ENCODE peak calls at places on chromosomes 6 and 20, in ten cellular contexts. One of them, this sample, is unnamed.

GRCh38 chr6:14804444-14805210 is 441.2 kb upstream of the JARID2 start:
- DNase-seq in cardiac fibroblast: peak
- DNase-seq in uterus: peak
- DNase-seq in RPMI7951: peak
- DNase-seq in NCI-H510A treated with DMSO at 0.1 percent for 48 hours: peak
- DNase-seq in foreskin melanocyte: peak
- DNase-seq in fibroblast of mammary gland: peak
- DNase-seq in NCI-H187 treated with DMSO at 0.1 percent for 48 hours: no peak
- DNase-seq in astrocyte of the cerebellum: peak
- DNase-seq in stimulated activated CD4-positive, alpha-beta T cell treated with anti-CD3 and anti-CD28 coated beads, Interleukin-1b, Interleukin-23, amount 100 ng/mL, for 1 hour: no peak
- DNase-seq in this sample: peak

GRCh38 chr6:170367241-170367640 is 60.7 kb downstream of the FAM120B start:
- DNase-seq in NCI-H187 treated with DMSO at 0.1 percent for 48 hours: no peak
- DNase-seq in uterus: no peak
- DNase-seq in NCI-H510A treated with DMSO at 0.1 percent for 48 hours: no peak
- DNase-seq in stimulated activated CD4-positive, alpha-beta T cell treated with anti-CD3 and anti-CD28 coated beads, Interleukin-1b, Interleukin-23, amount 100 ng/mL, for 1 hour: no peak
- DNase-seq in cardiac fibroblast: no peak
- DNase-seq in foreskin melanocyte: no peak
- DNase-seq in astrocyte of the cerebellum: no peak
- DNase-seq in RPMI7951: no peak
- DNase-seq in fibroblast of mammary gland: peak
- DNase-seq in this sample: no peak

GRCh38 chr6:100322886-100323285 is 141.8 kb downstream of the SIM1 start:
- DNase-seq in cardiac fibroblast: no peak
- DNase-seq in NCI-H510A treated with DMSO at 0.1 percent for 48 hours: no peak
- DNase-seq in NCI-H187 treated with DMSO at 0.1 percent for 48 hours: no peak
- DNase-seq in RPMI7951: peak
- DNase-seq in foreskin melanocyte: no peak
- DNase-seq in fibroblast of mammary gland: peak
- DNase-seq in stimulated activated CD4-positive, alpha-beta T cell treated with anti-CD3 and anti-CD28 coated beads, Interleukin-1b, Interleukin-23, amount 100 ng/mL, for 1 hour: no peak
- DNase-seq in astrocyte of the cerebellum: no peak
- DNase-seq in uterus: no peak
- DNase-seq in this sample: no peak

GRCh38 chr6:23213651-23214050 is 644.3 kb downstream of the HDGFL1 start:
- DNase-seq in fibroblast of mammary gland: peak
- DNase-seq in NCI-H510A treated with DMSO at 0.1 percent for 48 hours: no peak
- DNase-seq in NCI-H187 treated with DMSO at 0.1 percent for 48 hours: no peak
- DNase-seq in RPMI7951: no peak
- DNase-seq in cardiac fibroblast: no peak
- DNase-seq in foreskin melanocyte: no peak
- DNase-seq in astrocyte of the cerebellum: no peak
- DNase-seq in stimulated activated CD4-positive, alpha-beta T cell treated with anti-CD3 and anti-CD28 coated beads, Interleukin-1b, Interleukin-23, amount 100 ng/mL, for 1 hour: no peak
- DNase-seq in uterus: no peak
- DNase-seq in this sample: no peak

GRCh38 chr6:22681761-22682160 is 112.4 kb downstream of the HDGFL1 start:
- DNase-seq in fibroblast of mammary gland: peak
- DNase-seq in cardiac fibroblast: no peak
- DNase-seq in stimulated activated CD4-positive, alpha-beta T cell treated with anti-CD3 and anti-CD28 coated beads, Interleukin-1b, Interleukin-23, amount 100 ng/mL, for 1 hour: no peak
- DNase-seq in uterus: no peak
- DNase-seq in RPMI7951: no peak
- DNase-seq in NCI-H510A treated with DMSO at 0.1 percent for 48 hours: peak
- DNase-seq in NCI-H187 treated with DMSO at 0.1 percent for 48 hours: no peak
- DNase-seq in astrocyte of the cerebellum: no peak
- DNase-seq in foreskin melanocyte: no peak
- DNase-seq in this sample: no peak

GRCh38 chr6:5214570-5215052 is 46.1 kb downstream of the LYRM4 start:
- DNase-seq in astrocyte of the cerebellum: no peak
- DNase-seq in cardiac fibroblast: peak
- DNase-seq in NCI-H187 treated with DMSO at 0.1 percent for 48 hours: no peak
- DNase-seq in stimulated activated CD4-positive, alpha-beta T cell treated with anti-CD3 and anti-CD28 coated beads, Interleukin-1b, Interleukin-23, amount 100 ng/mL, for 1 hour: no peak
- DNase-seq in uterus: peak
- DNase-seq in foreskin melanocyte: no peak
- DNase-seq in fibroblast of mammary gland: peak
- DNase-seq in RPMI7951: no peak
- DNase-seq in NCI-H510A treated with DMSO at 0.1 percent for 48 hours: no peak
- DNase-seq in this sample: peak

GRCh38 chr6:128557086-128557485 is 36.7 kb upstream of the PTPRK start:
- DNase-seq in NCI-H510A treated with DMSO at 0.1 percent for 48 hours: no peak
- DNase-seq in RPMI7951: no peak
- DNase-seq in astrocyte of the cerebellum: no peak
- DNase-seq in foreskin melanocyte: no peak
- DNase-seq in fibroblast of mammary gland: no peak
- DNase-seq in stimulated activated CD4-positive, alpha-beta T cell treated with anti-CD3 and anti-CD28 coated beads, Interleukin-1b, Interleukin-23, amount 100 ng/mL, for 1 hour: no peak
- DNase-seq in uterus: no peak
- DNase-seq in NCI-H187 treated with DMSO at 0.1 percent for 48 hours: no peak
- DNase-seq in cardiac fibroblast: peak
- DNase-seq in this sample: no peak

GRCh38 chr20:46400828-46401477 is 5.5 kb downstream of the ELMO2 start:
- DNase-seq in foreskin melanocyte: no peak
- DNase-seq in NCI-H510A treated with DMSO at 0.1 percent for 48 hours: no peak
- DNase-seq in stimulated activated CD4-positive, alpha-beta T cell treated with anti-CD3 and anti-CD28 coated beads, Interleukin-1b, Interleukin-23, amount 100 ng/mL, for 1 hour: no peak
- DNase-seq in fibroblast of mammary gland: peak
- DNase-seq in NCI-H187 treated with DMSO at 0.1 percent for 48 hours: no peak
- DNase-seq in cardiac fibroblast: peak
- DNase-seq in RPMI7951: peak
- DNase-seq in uterus: no peak
- DNase-seq in astrocyte of the cerebellum: no peak
- DNase-seq in this sample: no peak

GRCh38 chr6:31178143-31179041 is 7.9 kb upstream of the POU5F1 start:
- DNase-seq in NCI-H510A treated with DMSO at 0.1 percent for 48 hours: no peak
- DNase-seq in astrocyte of the cerebellum: no peak
- DNase-seq in RPMI7951: no peak
- DNase-seq in stimulated activated CD4-positive, alpha-beta T cell treated with anti-CD3 and anti-CD28 coated beads, Interleukin-1b, Interleukin-23, amount 100 ng/mL, for 1 hour: no peak
- DNase-seq in foreskin melanocyte: no peak
- DNase-seq in fibroblast of mammary gland: no peak
- DNase-seq in cardiac fibroblast: peak
- DNase-seq in uterus: no peak
- DNase-seq in NCI-H187 treated with DMSO at 0.1 percent for 48 hours: no peak
- DNase-seq in this sample: no peak

GRCh38 chr6:101578306-101578705 is 184.8 kb downstream of the GRIK2 start:
- DNase-seq in astrocyte of the cerebellum: no peak
- DNase-seq in NCI-H187 treated with DMSO at 0.1 percent for 48 hours: no peak
- DNase-seq in uterus: no peak
- DNase-seq in NCI-H510A treated with DMSO at 0.1 percent for 48 hours: no peak
- DNase-seq in RPMI7951: no peak
- DNase-seq in foreskin melanocyte: no peak
- DNase-seq in stimulated activated CD4-positive, alpha-beta T cell treated with anti-CD3 and anti-CD28 coated beads, Interleukin-1b, Interleukin-23, amount 100 ng/mL, for 1 hour: no peak
- DNase-seq in cardiac fibroblast: no peak
- DNase-seq in fibroblast of mammary gland: no peak
- DNase-seq in this sample: no peak

GRCh38 chr6:14349507-14349906 is 231.9 kb downstream of the CD83 start:
- DNase-seq in uterus: no peak
- DNase-seq in NCI-H510A treated with DMSO at 0.1 percent for 48 hours: no peak
- DNase-seq in astrocyte of the cerebellum: no peak
- DNase-seq in RPMI7951: no peak
- DNase-seq in fibroblast of mammary gland: peak
- DNase-seq in NCI-H187 treated with DMSO at 0.1 percent for 48 hours: no peak
- DNase-seq in foreskin melanocyte: no peak
- DNase-seq in stimulated activated CD4-positive, alpha-beta T cell treated with anti-CD3 and anti-CD28 coated beads, Interleukin-1b, Interleukin-23, amount 100 ng/mL, for 1 hour: no peak
- DNase-seq in cardiac fibroblast: peak
- DNase-seq in this sample: no peak

GRCh38 chr20:53550590-53551187 is 43.0 kb downstream of the ZNF217 start:
- DNase-seq in NCI-H510A treated with DMSO at 0.1 percent for 48 hours: no peak
- DNase-seq in NCI-H187 treated with DMSO at 0.1 percent for 48 hours: no peak
- DNase-seq in RPMI7951: no peak
- DNase-seq in cardiac fibroblast: peak
- DNase-seq in astrocyte of the cerebellum: no peak
- DNase-seq in fibroblast of mammary gland: no peak
- DNase-seq in stimulated activated CD4-positive, alpha-beta T cell treated with anti-CD3 and anti-CD28 coated beads, Interleukin-1b, Interleukin-23, amount 100 ng/mL, for 1 hour: no peak
- DNase-seq in foreskin melanocyte: no peak
- DNase-seq in uterus: no peak
- DNase-seq in this sample: no peak

GRCh38 chr6:121436966-121437756 is 1.7 kb downstream of the GJA1 start:
- DNase-seq in astrocyte of the cerebellum: no peak
- DNase-seq in fibroblast of mammary gland: peak
- DNase-seq in NCI-H187 treated with DMSO at 0.1 percent for 48 hours: no peak
- DNase-seq in uterus: peak
- DNase-seq in foreskin melanocyte: peak
- DNase-seq in RPMI7951: peak
- DNase-seq in cardiac fibroblast: peak
- DNase-seq in NCI-H510A treated with DMSO at 0.1 percent for 48 hours: no peak
- DNase-seq in stimulated activated CD4-positive, alpha-beta T cell treated with anti-CD3 and anti-CD28 coated beads, Interleukin-1b, Interleukin-23, amount 100 ng/mL, for 1 hour: no peak
- DNase-seq in this sample: peak

GRCh38 chr6:157143171-157143884 is 180.0 kb downstream of the TMEM242 start:
- DNase-seq in NCI-H187 treated with DMSO at 0.1 percent for 48 hours: no peak
- DNase-seq in astrocyte of the cerebellum: peak
- DNase-seq in cardiac fibroblast: peak
- DNase-seq in foreskin melanocyte: peak
- DNase-seq in NCI-H510A treated with DMSO at 0.1 percent for 48 hours: no peak
- DNase-seq in fibroblast of mammary gland: peak
- DNase-seq in uterus: no peak
- DNase-seq in stimulated activated CD4-positive, alpha-beta T cell treated with anti-CD3 and anti-CD28 coated beads, Interleukin-1b, Interleukin-23, amount 100 ng/mL, for 1 hour: no peak
- DNase-seq in RPMI7951: peak
- DNase-seq in this sample: peak

GRCh38 chr20:5535211-5535756 is 214.9 kb upstream of the SHLD1 start:
- DNase-seq in stimulated activated CD4-positive, alpha-beta T cell treated with anti-CD3 and anti-CD28 coated beads, Interleukin-1b, Interleukin-23, amount 100 ng/mL, for 1 hour: no peak
- DNase-seq in NCI-H510A treated with DMSO at 0.1 percent for 48 hours: no peak
- DNase-seq in foreskin melanocyte: no peak
- DNase-seq in astrocyte of the cerebellum: no peak
- DNase-seq in fibroblast of mammary gland: peak
- DNase-seq in NCI-H187 treated with DMSO at 0.1 percent for 48 hours: no peak
- DNase-seq in RPMI7951: peak
- DNase-seq in uterus: no peak
- DNase-seq in cardiac fibroblast: peak
- DNase-seq in this sample: peak

GRCh38 chr6:34143884-34144580 is 1.9 kb downstream of the GRM4 start:
- DNase-seq in astrocyte of the cerebellum: no peak
- DNase-seq in foreskin melanocyte: no peak
- DNase-seq in cardiac fibroblast: no peak
- DNase-seq in uterus: peak
- DNase-seq in stimulated activated CD4-positive, alpha-beta T cell treated with anti-CD3 and anti-CD28 coated beads, Interleukin-1b, Interleukin-23, amount 100 ng/mL, for 1 hour: no peak
- DNase-seq in fibroblast of mammary gland: no peak
- DNase-seq in RPMI7951: no peak
- DNase-seq in NCI-H187 treated with DMSO at 0.1 percent for 48 hours: no peak
- DNase-seq in NCI-H510A treated with DMSO at 0.1 percent for 48 hours: peak
- DNase-seq in this sample: peak

GRCh38 chr6:158610319-158610968 is 34.1 kb downstream of the DYNLT1 start:
- DNase-seq in cardiac fibroblast: no peak
- DNase-seq in stimulated activated CD4-positive, alpha-beta T cell treated with anti-CD3 and anti-CD28 coated beads, Interleukin-1b, Interleukin-23, amount 100 ng/mL, for 1 hour: no peak
- DNase-seq in foreskin melanocyte: no peak
- DNase-seq in fibroblast of mammary gland: no peak
- DNase-seq in NCI-H187 treated with DMSO at 0.1 percent for 48 hours: no peak
- DNase-seq in RPMI7951: no peak
- DNase-seq in uterus: no peak
- DNase-seq in astrocyte of the cerebellum: no peak
- DNase-seq in NCI-H510A treated with DMSO at 0.1 percent for 48 hours: no peak
- DNase-seq in this sample: no peak

GRCh38 chr20:41599699-41600104 is 18.5 kb downstream of the CHD6 start:
- DNase-seq in RPMI7951: no peak
- DNase-seq in astrocyte of the cerebellum: no peak
- DNase-seq in fibroblast of mammary gland: no peak
- DNase-seq in stimulated activated CD4-positive, alpha-beta T cell treated with anti-CD3 and anti-CD28 coated beads, Interleukin-1b, Interleukin-23, amount 100 ng/mL, for 1 hour: no peak
- DNase-seq in uterus: no peak
- DNase-seq in NCI-H510A treated with DMSO at 0.1 percent for 48 hours: no peak
- DNase-seq in foreskin melanocyte: no peak
- DNase-seq in cardiac fibroblast: no peak
- DNase-seq in NCI-H187 treated with DMSO at 0.1 percent for 48 hours: no peak
- DNase-seq in this sample: no peak

GRCh38 chr6:17276766-17277165 is 4.4 kb upstream of the RBM24 start:
- DNase-seq in cardiac fibroblast: no peak
- DNase-seq in astrocyte of the cerebellum: no peak
- DNase-seq in NCI-H510A treated with DMSO at 0.1 percent for 48 hours: no peak
- DNase-seq in RPMI7951: peak
- DNase-seq in stimulated activated CD4-positive, alpha-beta T cell treated with anti-CD3 and anti-CD28 coated beads, Interleukin-1b, Interleukin-23, amount 100 ng/mL, for 1 hour: no peak
- DNase-seq in uterus: no peak
- DNase-seq in fibroblast of mammary gland: no peak
- DNase-seq in foreskin melanocyte: no peak
- DNase-seq in NCI-H187 treated with DMSO at 0.1 percent for 48 hours: no peak
- DNase-seq in this sample: peak

GRCh38 chr6:54737247-54737646 is 109.3 kb upstream of the FAM83B start:
- DNase-seq in astrocyte of the cerebellum: no peak
- DNase-seq in stimulated activated CD4-positive, alpha-beta T cell treated with anti-CD3 and anti-CD28 coated beads, Interleukin-1b, Interleukin-23, amount 100 ng/mL, for 1 hour: no peak
- DNase-seq in NCI-H187 treated with DMSO at 0.1 percent for 48 hours: no peak
- DNase-seq in fibroblast of mammary gland: peak
- DNase-seq in RPMI7951: peak
- DNase-seq in foreskin melanocyte: no peak
- DNase-seq in cardiac fibroblast: no peak
- DNase-seq in uterus: no peak
- DNase-seq in NCI-H510A treated with DMSO at 0.1 percent for 48 hours: no peak
- DNase-seq in this sample: no peak

GRCh38 chr6:28725890-28726348 is 197.9 kb downstream of the TRIM27 start:
- DNase-seq in stimulated activated CD4-positive, alpha-beta T cell treated with anti-CD3 and anti-CD28 coated beads, Interleukin-1b, Interleukin-23, amount 100 ng/mL, for 1 hour: no peak
- DNase-seq in NCI-H510A treated with DMSO at 0.1 percent for 48 hours: no peak
- DNase-seq in astrocyte of the cerebellum: no peak
- DNase-seq in foreskin melanocyte: no peak
- DNase-seq in cardiac fibroblast: no peak
- DNase-seq in uterus: no peak
- DNase-seq in NCI-H187 treated with DMSO at 0.1 percent for 48 hours: no peak
- DNase-seq in RPMI7951: no peak
- DNase-seq in fibroblast of mammary gland: peak
- DNase-seq in this sample: peak

GRCh38 chr6:22149501-22150490 is 147.0 kb downstream of the PRL start:
- DNase-seq in NCI-H187 treated with DMSO at 0.1 percent for 48 hours: no peak
- DNase-seq in stimulated activated CD4-positive, alpha-beta T cell treated with anti-CD3 and anti-CD28 coated beads, Interleukin-1b, Interleukin-23, amount 100 ng/mL, for 1 hour: no peak
- DNase-seq in RPMI7951: no peak
- DNase-seq in uterus: no peak
- DNase-seq in foreskin melanocyte: peak
- DNase-seq in cardiac fibroblast: peak
- DNase-seq in astrocyte of the cerebellum: no peak
- DNase-seq in fibroblast of mammary gland: no peak
- DNase-seq in NCI-H510A treated with DMSO at 0.1 percent for 48 hours: peak
- DNase-seq in this sample: no peak

GRCh38 chr6:139600919-139601470 is 226.5 kb upstream of the CITED2 start:
- DNase-seq in NCI-H510A treated with DMSO at 0.1 percent for 48 hours: no peak
- DNase-seq in foreskin melanocyte: no peak
- DNase-seq in astrocyte of the cerebellum: no peak
- DNase-seq in RPMI7951: no peak
- DNase-seq in NCI-H187 treated with DMSO at 0.1 percent for 48 hours: no peak
- DNase-seq in cardiac fibroblast: no peak
- DNase-seq in uterus: no peak
- DNase-seq in fibroblast of mammary gland: no peak
- DNase-seq in stimulated activated CD4-positive, alpha-beta T cell treated with anti-CD3 and anti-CD28 coated beads, Interleukin-1b, Interleukin-23, amount 100 ng/mL, for 1 hour: no peak
- DNase-seq in this sample: no peak

GRCh38 chr6:170165085-170165484 is 125.8 kb downstream of the DLL1 start:
- DNase-seq in stimulated activated CD4-positive, alpha-beta T cell treated with anti-CD3 and anti-CD28 coated beads, Interleukin-1b, Interleukin-23, amount 100 ng/mL, for 1 hour: no peak
- DNase-seq in cardiac fibroblast: peak
- DNase-seq in uterus: peak
- DNase-seq in RPMI7951: no peak
- DNase-seq in foreskin melanocyte: no peak
- DNase-seq in astrocyte of the cerebellum: no peak
- DNase-seq in fibroblast of mammary gland: no peak
- DNase-seq in NCI-H187 treated with DMSO at 0.1 percent for 48 hours: no peak
- DNase-seq in NCI-H510A treated with DMSO at 0.1 percent for 48 hours: no peak
- DNase-seq in this sample: peak

GRCh38 chr6:38346291-38347079 is 293.2 kb downstream of the BTBD9 start:
- DNase-seq in RPMI7951: peak
- DNase-seq in foreskin melanocyte: no peak
- DNase-seq in astrocyte of the cerebellum: peak
- DNase-seq in stimulated activated CD4-positive, alpha-beta T cell treated with anti-CD3 and anti-CD28 coated beads, Interleukin-1b, Interleukin-23, amount 100 ng/mL, for 1 hour: no peak
- DNase-seq in cardiac fibroblast: peak
- DNase-seq in NCI-H510A treated with DMSO at 0.1 percent for 48 hours: no peak
- DNase-seq in uterus: no peak
- DNase-seq in NCI-H187 treated with DMSO at 0.1 percent for 48 hours: no peak
- DNase-seq in fibroblast of mammary gland: peak
- DNase-seq in this sample: peak

GRCh38 chr6:108222504-108222903 is 38.3 kb downstream of the SNX3 start:
- DNase-seq in cardiac fibroblast: peak
- DNase-seq in uterus: no peak
- DNase-seq in fibroblast of mammary gland: peak
- DNase-seq in astrocyte of the cerebellum: no peak
- DNase-seq in NCI-H187 treated with DMSO at 0.1 percent for 48 hours: no peak
- DNase-seq in stimulated activated CD4-positive, alpha-beta T cell treated with anti-CD3 and anti-CD28 coated beads, Interleukin-1b, Interleukin-23, amount 100 ng/mL, for 1 hour: no peak
- DNase-seq in foreskin melanocyte: no peak
- DNase-seq in NCI-H510A treated with DMSO at 0.1 percent for 48 hours: no peak
- DNase-seq in RPMI7951: no peak
- DNase-seq in this sample: no peak

GRCh38 chr6:170234419-170234818 is 56.5 kb downstream of the DLL1 start:
- DNase-seq in uterus: no peak
- DNase-seq in NCI-H510A treated with DMSO at 0.1 percent for 48 hours: no peak
- DNase-seq in stimulated activated CD4-positive, alpha-beta T cell treated with anti-CD3 and anti-CD28 coated beads, Interleukin-1b, Interleukin-23, amount 100 ng/mL, for 1 hour: no peak
- DNase-seq in astrocyte of the cerebellum: no peak
- DNase-seq in RPMI7951: no peak
- DNase-seq in fibroblast of mammary gland: no peak
- DNase-seq in foreskin melanocyte: no peak
- DNase-seq in cardiac fibroblast: no peak
- DNase-seq in NCI-H187 treated with DMSO at 0.1 percent for 48 hours: no peak
- DNase-seq in this sample: no peak

GRCh38 chr20:58150772-58151171 is 77.7 kb downstream of the ANKRD60 start:
- DNase-seq in NCI-H510A treated with DMSO at 0.1 percent for 48 hours: peak
- DNase-seq in RPMI7951: no peak
- DNase-seq in NCI-H187 treated with DMSO at 0.1 percent for 48 hours: no peak
- DNase-seq in stimulated activated CD4-positive, alpha-beta T cell treated with anti-CD3 and anti-CD28 coated beads, Interleukin-1b, Interleukin-23, amount 100 ng/mL, for 1 hour: no peak
- DNase-seq in foreskin melanocyte: no peak
- DNase-seq in fibroblast of mammary gland: no peak
- DNase-seq in uterus: no peak
- DNase-seq in cardiac fibroblast: no peak
- DNase-seq in astrocyte of the cerebellum: no peak
- DNase-seq in this sample: no peak